ENCODE peak calls at places on chromosomes 7 and 10, in five cellular contexts. Q is SK-N-SH, R is GM12878, S is K562, A is HepG2. D is an unnamed sample.

GRCh38 chr10:93461807-93462178 is 20.3 kb downstream of the MYOF start:
- DNase-seq in Q (no peak), R (no peak), S (no peak), A (no peak), D (no peak)

GRCh38 chr10:119516381-119517234 is 25.9 kb downstream of the RGS10 start:
- DNase-seq in Q (no peak), R (peak), S (peak), A (no peak), D (no peak)

GRCh38 chr7:2689951-2690705 is 2.1 kb downstream of the AMZ1 start:
- DNase-seq in Q (no peak), R (no peak), S (no peak), A (no peak), D (no peak)

GRCh38 chr10:6729967-6730366 is 149.9 kb upstream of the PRKCQ start:
- DNase-seq in Q (no peak), R (no peak), S (no peak), A (no peak), D (no peak)

GRCh38 chr10:46525177-46525823 is 31.2 kb downstream of the GPRIN2 start:
- DNase-seq in Q (peak), R (no peak), S (no peak), A (no peak), D (no peak)

GRCh38 chr7:41755100-41755499 is 52.2 kb upstream of the INHBA start:
- DNase-seq in Q (no peak), R (no peak), S (no peak), A (no peak), D (no peak)

GRCh38 chr10:19918800-19919199 is 102.6 kb downstream of the PLXDC2 start:
- DNase-seq in Q (no peak), R (no peak), S (no peak), A (peak), D (no peak)

GRCh38 chr10:126380352-126381076 is 7.8 kb downstream of the ADAM12 start:
- DNase-seq in Q (peak), R (no peak), S (no peak), A (no peak), D (no peak)

GRCh38 chr7:105439174-105439893 is 50.6 kb upstream of the SRPK2 start:
- DNase-seq in Q (peak), R (no peak), S (peak), A (peak), D (no peak)

GRCh38 chr7:128387663-128388485 is 21.9 kb downstream of the IMPDH1 start:
- DNase-seq in Q (peak), R (no peak), S (peak), A (peak), D (peak)

GRCh38 chr10:33732176-33733025 is 397.9 kb upstream of the NRP1 start:
- DNase-seq in Q (no peak), R (no peak), S (no peak), A (no peak), D (no peak)

GRCh38 chr7:102415685-102416225 is 17.6 kb upstream of the ORAI2 start:
- DNase-seq in Q (peak), R (no peak), S (no peak), A (no peak), D (no peak)

GRCh38 chr10:71920540-71921318 is 43.5 kb upstream of the CHST3 start:
- DNase-seq in Q (no peak), R (no peak), S (peak), A (no peak), D (no peak)

GRCh38 chr10:5283305-5284158 is 81.2 kb upstream of the UCN3 start:
- DNase-seq in Q (peak), R (no peak), S (peak), A (peak), D (peak)

GRCh38 chr7:133545613-133546012 is 292.7 kb downstream of the EXOC4 start:
- DNase-seq in Q (no peak), R (no peak), S (no peak), A (no peak), D (no peak)

GRCh38 chr10:29239569-29240472 is 49.0 kb upstream of the LYZL1 start:
- DNase-seq in Q (peak), R (no peak), S (peak), A (peak), D (no peak)

GRCh38 chr7:105454921-105455320 is 66.2 kb upstream of the SRPK2 start:
- DNase-seq in Q (no peak), R (no peak), S (peak), A (no peak), D (no peak)

GRCh38 chr7:33807779-33808482 is 97.4 kb upstream of the BMPER start:
- DNase-seq in Q (peak), R (no peak), S (peak), A (peak), D (peak)

GRCh38 chr10:84348431-84348830 is 20.0 kb downstream of the CCSER2 start:
- DNase-seq in Q (no peak), R (no peak), S (no peak), A (no peak), D (no peak)

GRCh38 chr10:12484945-12485805 is 135.8 kb downstream of the CAMK1D start:
- DNase-seq in Q (no peak), R (peak), S (no peak), A (peak), D (peak)

GRCh38 chr10:99975942-99976809 is 33.6 kb downstream of the DNMBP start:
- DNase-seq in Q (no peak), R (no peak), S (no peak), A (no peak), D (no peak)

GRCh38 chr7:71710442-71710841 is 578.5 kb downstream of the GALNT17 start:
- DNase-seq in Q (no peak), R (no peak), S (no peak), A (no peak), D (no peak)

GRCh38 chr7:148144827-148145226 is 445.7 kb upstream of the C7orf33 start:
- DNase-seq in Q (no peak), R (no peak), S (no peak), A (no peak), D (no peak)

GRCh38 chr10:131573256-131574215 is 262.0 kb upstream of the TCERG1L start:
- DNase-seq in Q (no peak), R (no peak), S (no peak), A (no peak), D (no peak)

GRCh38 chr7:115679976-115680375 is 350.6 kb downstream of the TFEC start:
- DNase-seq in Q (peak), R (peak), S (no peak), A (peak), D (no peak)

GRCh38 chr7:78178319-78178718 is 379.7 kb downstream of the PHTF2 start:
- DNase-seq in Q (no peak), R (no peak), S (no peak), A (no peak), D (no peak)

GRCh38 chr10:79285315-79286185 is 61.7 kb upstream of the PPIF start:
- DNase-seq in Q (no peak), R (peak), S (no peak), A (no peak), D (no peak)

GRCh38 chr10:110774069-110775021 is 97.4 kb upstream of the PDCD4 start:
- DNase-seq in Q (no peak), R (peak), S (peak), A (peak), D (no peak)

GRCh38 chr7:96949766-96950165 is 55.6 kb upstream of the DLX6 start:
- DNase-seq in Q (no peak), R (no peak), S (no peak), A (peak), D (no peak)

GRCh38 chr7:101990811-101991418 is 173.5 kb downstream of the CUX1 start:
- DNase-seq in Q (no peak), R (peak), S (no peak), A (no peak), D (no peak)

GRCh38 chr7:117908031-117908795 is 35.0 kb upstream of the CTTNBP2 start:
- DNase-seq in Q (no peak), R (no peak), S (no peak), A (no peak), D (no peak)

GRCh38 chr10:30002438-30003266 is 56.7 kb downstream of the JCAD start:
- DNase-seq in Q (peak), R (no peak), S (peak), A (peak), D (peak)

GRCh38 chr7:153588596-153588995 is 463.6 kb upstream of the DPP6 start:
- DNase-seq in Q (no peak), R (no peak), S (no peak), A (no peak), D (no peak)

GRCh38 chr7:112707655-112708054 is 82.5 kb downstream of the TMEM168 start:
- DNase-seq in Q (peak), R (no peak), S (no peak), A (no peak), D (no peak)

GRCh38 chr10:71638087-71638576 is 81.4 kb downstream of the C10orf105 start:
- DNase-seq in Q (no peak), R (no peak), S (peak), A (peak), D (no peak)

GRCh38 chr7:5343893-5344292 is 61.1 kb downstream of the SLC29A4 start:
- DNase-seq in Q (no peak), R (no peak), S (no peak), A (no peak), D (no peak)

GRCh38 chr7:98982686-98983085 is 104.4 kb downstream of the TRRAP start:
- DNase-seq in Q (no peak), R (no peak), S (no peak), A (no peak), D (no peak)

GRCh38 chr7:90453259-90453891 is 16.1 kb upstream of the PTTG1IP2 start:
- DNase-seq in Q (no peak), R (no peak), S (no peak), A (no peak), D (no peak)

DNA sequence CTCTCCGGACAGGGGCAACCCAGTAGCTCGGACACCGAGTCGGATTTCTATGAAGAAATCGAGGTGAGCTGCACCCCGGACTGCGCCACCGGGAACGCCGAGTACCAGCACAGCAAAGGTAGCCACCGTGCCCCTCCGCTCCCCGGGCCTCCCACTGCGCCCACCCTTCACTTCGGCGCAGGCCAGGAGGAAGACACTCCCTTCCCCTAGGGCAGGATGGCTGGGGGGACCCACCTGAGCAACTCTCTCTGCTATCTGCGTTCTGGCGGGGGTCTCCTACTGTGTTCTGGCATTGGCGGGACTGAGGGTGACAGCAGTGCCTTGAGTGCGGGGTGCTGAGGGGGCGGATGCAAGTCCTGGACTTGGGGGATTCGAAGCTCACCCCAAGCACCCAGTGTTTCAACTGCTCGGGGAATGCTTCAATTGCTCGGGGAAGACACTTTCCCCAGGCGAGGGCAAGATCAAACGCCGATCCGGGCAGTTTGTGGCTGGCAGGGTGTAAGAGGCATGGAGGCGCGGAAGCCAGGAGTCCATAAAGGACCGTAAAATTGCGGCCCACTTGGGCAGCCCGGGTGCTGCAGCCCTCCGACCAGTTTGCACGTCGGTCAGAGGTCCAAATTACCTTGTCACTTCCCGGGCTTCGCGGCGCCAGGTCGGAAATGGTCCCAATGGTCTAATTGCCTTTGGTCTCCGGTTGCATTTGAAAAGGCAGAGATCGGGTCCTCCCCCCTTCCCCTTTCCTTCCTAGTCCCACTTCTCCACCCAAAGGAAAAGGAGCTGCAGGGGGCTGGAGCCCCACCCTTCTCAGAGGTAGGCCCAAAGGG is 950 bp downstream of the EVX1 start:
- DNase-seq in Q (no peak), R (no peak), S (no peak), A (no peak), D (peak)
- TF ChIP-seq GABPA in Q (no peak), R (no peak), S (no peak), A (no peak), D (no peak)

GRCh38 chr10:70222340-70222794 is 10.9 kb downstream of the PPA1 start:
- DNase-seq in Q (no peak), R (no peak), S (no peak), A (no peak), D (no peak)
- TF ChIP-seq CHD2 in Q (no peak), R (no peak), S (no peak), A (no peak), D (no peak)

GRCh38 chr7:142859829-142860228 is 5.0 kb downstream of the EPHB6 start:
- DNase-seq in Q (no peak), R (no peak), S (no peak), A (no peak), D (no peak)
- TF ChIP-seq GABPA in Q (no peak), R (no peak), S (no peak), A (no peak), D (no peak)

GRCh38 chr7:36358589-36358988 is 31.1 kb upstream of the ANLN start:
- DNase-seq in Q (no peak), R (no peak), S (no peak), A (no peak), D (no peak)

GRCh38 chr7:36355490-36355889 is 34.2 kb upstream of the ANLN start:
- DNase-seq in Q (peak), R (no peak), S (no peak), A (no peak), D (no peak)

GRCh38 chr7:36360244-36360643 is 29.4 kb upstream of the ANLN start:
- DNase-seq in Q (no peak), R (no peak), S (no peak), A (no peak), D (no peak)

GRCh38 chr7:36361227-36361626 is 28.4 kb upstream of the ANLN start:
- DNase-seq in Q (no peak), R (no peak), S (no peak), A (no peak), D (no peak)

GRCh38 chr7:36357054-36357453 is 32.6 kb upstream of the ANLN start:
- DNase-seq in Q (no peak), R (no peak), S (no peak), A (no peak), D (no peak)
- TF ChIP-seq CHD2 in Q (no peak), R (no peak), S (no peak), A (no peak), D (no peak)

DNA sequence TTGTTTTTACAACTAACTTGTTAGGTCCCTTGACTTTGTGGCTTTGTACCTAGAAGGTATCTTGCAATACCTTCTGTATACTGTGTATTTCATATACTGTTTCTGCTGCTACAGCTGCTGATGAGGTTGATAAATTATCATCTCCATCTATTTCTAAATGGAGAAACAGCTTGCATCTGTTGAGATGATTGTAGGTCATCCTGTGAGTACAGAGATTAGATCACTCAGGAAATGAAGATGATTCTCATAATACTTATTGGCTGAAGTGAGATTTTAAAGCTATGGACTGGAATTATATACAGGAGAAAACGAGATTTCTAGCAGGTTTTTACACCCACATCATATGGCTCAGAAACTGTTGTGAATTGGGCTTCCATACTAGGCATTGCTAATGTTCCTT is 280.5 kb downstream of the KCND2 start:
- DNase-seq in Q (no peak), R (no peak), S (no peak), A (no peak), D (no peak)
- TF ChIP-seq GABPA in Q (no peak), R (no peak), S (no peak), A (no peak), D (no peak)

D was measured in H1.